ENCODE peak calls at places on chromosomes 13 and 19, in six cellular contexts. M is OCI-LY7; G is lower leg skin; I is spleen; E is tibial nerve; C is CD8-positive, alpha-beta T cell. D is an unnamed sample.

GRCh38 chr13:59663707-59664106 is 500.0 kb downstream of the DIAPH3 start:
- DNase-seq in M (no peak), G (no peak), I (no peak), E (no peak), C (no peak), D (no peak)

GRCh38 chr19:49415810-49416200 is 7.4 kb downstream of the PTH2 start:
- DNase-seq in M (no peak), G (no peak), I (no peak), E (no peak), C (no peak), D (no peak)

GRCh38 chr19:36169084-36169760 is 17.0 kb upstream of the COX7A1 start:
- DNase-seq in M (no peak), G (no peak), I (no peak), E (no peak), C (no peak), D (peak)

GRCh38 chr13:89812856-89813255 is 1534.6 kb upstream of the MIR17HG start:
- DNase-seq in M (no peak), G (no peak), I (no peak), E (no peak), C (no peak), D (no peak)

GRCh38 chr13:62046512-62046911 is 630.9 kb upstream of the PCDH20 start:
- DNase-seq in M (no peak), G (no peak), I (peak), E (no peak), C (no peak), D (no peak)

GRCh38 chr13:20566424-20566916 is 487 bp upstream of the IFT88 start:
- DNase-seq in M (no peak), G (peak), I (peak), E (no peak), C (no peak), D (peak)

GRCh38 chr13:112873851-112874750 is 94.9 kb upstream of the MCF2L start:
- DNase-seq in M (peak), G (peak), I (peak), E (peak), C (peak), D (peak)

GRCh38 chr13:25378528-25378927 is 6.8 kb downstream of the ATP8A2 start:
- DNase-seq in M (no peak), G (no peak), I (no peak), E (no peak), C (no peak), D (no peak)

GRCh38 chr19:15180451-15181390 is 20.1 kb downstream of the NOTCH3 start:
- DNase-seq in M (peak), G (no peak), I (peak), E (no peak), C (no peak), D (no peak)

GRCh38 chr19:47778954-47779351 is 450 bp downstream of the SELENOW start:
- DNase-seq in M (peak), G (no peak), I (no peak), E (no peak), C (peak), D (peak)

DNA sequence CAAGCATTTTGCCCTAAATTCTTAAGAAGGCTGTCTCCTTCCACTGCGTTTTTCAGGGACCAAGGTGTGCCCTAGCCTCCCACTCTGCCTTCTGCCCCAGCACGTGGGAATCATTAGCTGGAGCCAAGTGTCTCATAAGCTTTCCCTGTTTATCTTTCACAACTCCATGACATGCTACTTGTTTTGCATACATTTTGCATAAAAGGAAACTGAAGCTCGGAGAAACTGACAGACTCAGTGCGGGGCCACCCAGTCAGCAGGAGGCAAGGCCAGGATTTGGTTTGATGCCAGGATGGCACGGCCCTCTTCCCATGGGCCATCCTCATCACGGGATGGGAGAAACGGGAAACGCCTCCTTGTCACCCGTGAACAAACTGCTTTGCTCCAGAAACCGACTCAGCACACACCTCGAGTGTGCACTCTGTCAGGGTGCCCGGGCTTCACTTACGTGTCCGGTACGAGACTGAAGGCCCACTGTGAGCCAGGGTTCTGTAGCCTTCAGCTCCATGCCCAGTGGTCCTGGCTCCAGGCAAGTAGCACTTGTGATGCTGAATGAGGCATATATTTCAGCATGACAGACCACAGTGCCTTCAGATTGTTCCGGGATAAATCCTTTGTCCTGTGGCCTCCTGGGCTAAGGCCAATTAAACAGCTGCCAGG is 9.6 kb downstream of the CEBPA start:
- DNase-seq in M (no peak), G (no peak), I (peak), E (no peak), C (no peak), D (no peak)
- TF ChIP-seq CTCF in M (no peak), G (no peak), I (no peak), E (no peak), C (no peak), D (no peak)

DNA sequence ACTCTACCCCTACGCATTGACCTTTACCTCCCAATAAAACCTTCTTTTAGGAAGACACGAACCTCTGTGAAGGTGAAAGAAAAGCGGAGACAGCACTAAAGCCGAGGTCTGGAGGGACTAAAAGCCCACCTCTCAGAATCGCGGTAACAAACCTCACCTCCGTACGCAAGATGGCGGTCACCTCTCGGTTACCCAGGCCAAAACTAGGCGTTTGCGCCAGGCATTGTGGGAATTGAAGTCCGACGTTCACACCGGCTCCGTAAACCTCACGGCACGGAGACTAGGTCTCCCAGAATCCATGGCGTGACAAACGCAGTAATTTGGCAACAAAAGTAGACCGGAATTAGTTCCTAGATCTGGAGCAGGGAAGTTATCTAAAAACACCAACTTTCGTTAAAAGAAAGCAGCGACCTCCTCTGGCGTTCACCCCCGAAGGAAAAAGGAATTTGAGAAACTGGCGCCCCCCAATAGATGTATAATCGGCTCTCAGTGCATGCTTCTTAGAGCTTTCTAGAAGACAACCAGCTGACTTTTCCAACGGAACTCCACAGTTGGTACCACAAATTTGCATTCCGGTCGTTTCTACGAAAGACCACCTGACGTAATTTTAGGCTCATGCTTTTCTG is at the start of gene N4BP2L2:
- DNase-seq in M (peak), G (peak), I (peak), E (peak), C (peak), D (peak)
- TF ChIP-seq CTCF in M (peak), G (no peak), I (no peak), E (peak), C (no peak), D (peak)

DNA sequence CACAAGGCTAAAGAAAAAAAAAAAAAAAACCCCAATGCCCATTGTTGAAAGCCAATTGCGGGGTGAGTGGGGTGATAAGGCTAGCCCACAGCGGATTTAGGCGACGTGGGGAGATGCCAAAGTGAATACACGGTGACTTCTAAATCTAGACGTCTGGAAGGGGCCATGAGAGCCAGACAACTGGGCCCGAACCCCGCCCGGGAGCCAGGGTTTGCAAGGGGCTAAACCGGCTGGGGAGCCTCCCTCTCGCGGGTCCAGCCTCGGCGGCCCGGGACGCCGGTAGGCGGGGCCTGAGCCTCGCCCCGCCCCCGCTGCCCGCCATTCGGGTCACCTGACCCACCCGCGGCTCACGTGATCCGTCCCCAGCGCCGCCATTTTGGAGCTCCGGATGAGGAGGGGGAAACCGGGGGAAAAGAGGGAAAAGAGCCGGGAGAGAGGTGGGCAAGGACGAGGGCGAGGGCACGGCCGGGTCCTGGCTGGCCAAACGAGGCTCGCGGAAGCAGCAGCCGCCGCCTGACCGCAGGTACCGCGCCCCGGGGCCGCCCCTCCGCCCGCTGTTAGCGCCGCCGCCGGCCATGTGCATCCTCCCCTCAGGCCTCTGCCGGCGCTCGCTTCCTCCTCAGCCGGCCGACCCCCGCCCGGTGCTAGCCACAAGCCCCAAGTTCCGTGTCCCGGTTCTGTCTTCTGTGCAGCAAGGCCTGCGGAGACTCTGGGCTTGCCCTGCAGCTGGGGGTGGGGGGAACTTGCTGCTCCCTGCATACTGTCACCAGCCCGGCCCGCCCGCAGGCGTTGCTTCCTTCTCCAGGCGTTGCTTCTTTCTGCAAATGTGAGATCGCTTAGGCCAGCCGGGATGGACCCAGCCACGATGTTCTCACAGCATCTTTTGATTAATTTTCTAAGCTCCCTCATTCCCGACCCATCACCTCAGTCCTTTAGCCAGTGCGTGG is at the start of gene ZNF507:
- DNase-seq in M (peak), G (peak), I (peak), E (peak), C (peak), D (peak)
- TF ChIP-seq CTCF in M (peak), G (no peak), I (no peak), E (no peak), C (no peak), D (no peak)

GRCh38 chr19:5046339-5047039 is 77.6 kb downstream of the KDM4B start:
- DNase-seq in M (peak), G (peak), I (peak), E (no peak), C (no peak), D (peak)
- TF ChIP-seq CTCF in M (no peak), G (no peak), I (no peak), E (no peak), C (no peak), D (no peak)

DNA sequence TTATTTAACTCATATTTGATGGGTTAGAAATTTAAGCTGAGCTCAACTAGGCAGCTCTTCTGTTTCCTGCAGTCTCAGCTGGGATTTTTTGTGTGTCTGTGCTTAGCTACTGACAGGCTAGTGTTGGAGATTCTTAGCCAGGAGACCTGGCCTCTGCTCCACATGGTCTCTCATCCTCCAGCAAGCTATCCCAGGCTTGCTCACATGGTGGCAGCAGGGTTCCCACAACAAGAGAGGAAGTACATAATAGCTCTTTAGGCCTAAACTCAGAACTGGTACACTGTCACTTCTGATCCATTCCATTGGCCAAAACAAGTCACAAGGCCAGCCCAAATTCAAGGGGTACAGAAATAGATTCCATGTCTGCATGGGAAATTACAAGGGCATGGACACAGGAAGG is 406.2 kb downstream of the SUCLA2 start:
- DNase-seq in M (peak), G (no peak), I (no peak), E (no peak), C (no peak), D (no peak)
- TF ChIP-seq CTCF in M (peak), G (no peak), I (no peak), E (no peak), C (no peak), D (no peak)

GRCh38 chr13:99765869-99766268 is 205.7 kb downstream of the ZIC5 start:
- DNase-seq in M (no peak), G (no peak), I (no peak), E (no peak), C (no peak), D (no peak)

GRCh38 chr13:99768986-99769385 is 202.6 kb downstream of the ZIC5 start:
- DNase-seq in M (no peak), G (no peak), I (no peak), E (no peak), C (no peak), D (no peak)

GRCh38 chr13:99766641-99767045 is 204.9 kb downstream of the ZIC5 start:
- DNase-seq in M (no peak), G (no peak), I (no peak), E (no peak), C (no peak), D (no peak)
- TF ChIP-seq CTCF in M (peak), G (no peak), I (no peak), E (no peak), C (no peak), D (no peak)

DNA sequence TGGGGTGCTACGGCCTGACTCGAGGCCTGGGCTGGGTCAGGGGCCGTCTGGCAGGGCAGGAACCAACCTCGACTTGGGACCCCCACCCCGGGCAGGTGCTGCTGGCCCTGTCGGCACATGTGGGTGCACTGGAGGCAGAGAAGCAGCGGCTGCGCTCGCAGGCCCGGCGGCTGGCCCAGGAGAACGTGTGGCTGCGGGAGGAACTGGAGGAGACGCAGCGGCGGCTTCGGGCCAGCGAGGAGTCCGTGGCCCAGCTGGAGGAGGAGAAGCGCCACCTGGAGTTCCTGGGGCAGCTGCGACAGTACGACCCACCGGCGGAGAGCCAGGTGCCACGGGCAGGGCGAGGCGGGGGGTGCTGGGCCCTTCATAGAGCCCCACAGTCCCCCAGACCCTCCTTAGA is 5.9 kb downstream of the KLC3 start:
- DNase-seq in M (no peak), G (no peak), I (no peak), E (no peak), C (no peak), D (no peak)
- TF ChIP-seq CTCF in M (no peak), G (no peak), I (no peak), E (no peak), C (no peak), D (no peak)

GRCh38 chr19:40257096-40257517 is 28.0 kb downstream of the AKT2 start:
- DNase-seq in M (no peak), G (no peak), I (no peak), E (no peak), C (no peak), D (no peak)
- TF ChIP-seq CTCF in M (no peak), G (no peak), I (no peak), E (no peak), C (no peak), D (no peak)

D was measured in tibial artery.